ENCODE peak calls at places on chromosome 9, in ten cellular contexts. D is A549, A is sigmoid colon, J is breast epithelium, O is spleen, R is Peyer's patch, K is stomach, X is IMR-90, C is ovary, V is prostate gland. S is an unnamed sample.

GRCh38 chr9:94144394-94144793 is 60.1 kb downstream of the PTPDC1 start:
- DNase-seq in X (no peak), R (no peak), C (no peak), O (no peak), K (no peak), V (peak; percentile 83), D (no peak), A (no peak), J (no peak), S (no peak)

GRCh38 chr9:4691794-4692193 is 12.4 kb downstream of the CDC37L1 start:
- DNase-seq in O (no peak), K (no peak), X (peak; percentile 78), D (no peak), C (no peak), A (no peak), R (no peak), J (no peak), V (no peak), S (no peak)

GRCh38 chr9:75448281-75448680 is 360.0 kb downstream of the OSTF1 start:
- DNase-seq in C (no peak), O (no peak), V (no peak), R (no peak), X (no peak), K (no peak), A (no peak), J (no peak), D (no peak), S (peak; percentile 23)

GRCh38 chr9:13351768-13352386 is 72.4 kb upstream of the MPDZ start:
- DNase-seq in C (no peak), K (no peak), A (no peak), D (peak; percentile 14), X (peak; percentile 65), J (no peak), O (no peak), V (peak; percentile 6), R (no peak), S (no peak)

GRCh38 chr9:7318920-7319319 is 480.7 kb downstream of the DMAC1 start:
- DNase-seq in K (no peak), V (no peak), R (no peak), A (no peak), X (no peak), D (no peak), J (no peak), C (no peak), O (no peak), S (no peak)

GRCh38 chr9:97367729-97368128 is 44.2 kb upstream of the TDRD7 start:
- DNase-seq in K (no peak), D (no peak), J (no peak), A (no peak), X (no peak), R (no peak), V (no peak), C (no peak), O (no peak), S (no peak)

GRCh38 chr9:133403766-133404439 is 13.9 kb downstream of the REXO4 start:
- DNase-seq in J (no peak), C (no peak), K (peak; percentile 74), X (no peak), V (peak; percentile 51), D (peak; percentile 52), A (no peak), R (no peak), O (peak; percentile 86), S (no peak)

GRCh38 chr9:101705135-101705661 is 33.2 kb downstream of the GRIN3A start:
- DNase-seq in J (no peak), K (no peak), D (no peak), O (peak; percentile 72), X (no peak), R (no peak), C (no peak), V (peak; percentile 14), A (no peak), S (peak; percentile 65)

DNA sequence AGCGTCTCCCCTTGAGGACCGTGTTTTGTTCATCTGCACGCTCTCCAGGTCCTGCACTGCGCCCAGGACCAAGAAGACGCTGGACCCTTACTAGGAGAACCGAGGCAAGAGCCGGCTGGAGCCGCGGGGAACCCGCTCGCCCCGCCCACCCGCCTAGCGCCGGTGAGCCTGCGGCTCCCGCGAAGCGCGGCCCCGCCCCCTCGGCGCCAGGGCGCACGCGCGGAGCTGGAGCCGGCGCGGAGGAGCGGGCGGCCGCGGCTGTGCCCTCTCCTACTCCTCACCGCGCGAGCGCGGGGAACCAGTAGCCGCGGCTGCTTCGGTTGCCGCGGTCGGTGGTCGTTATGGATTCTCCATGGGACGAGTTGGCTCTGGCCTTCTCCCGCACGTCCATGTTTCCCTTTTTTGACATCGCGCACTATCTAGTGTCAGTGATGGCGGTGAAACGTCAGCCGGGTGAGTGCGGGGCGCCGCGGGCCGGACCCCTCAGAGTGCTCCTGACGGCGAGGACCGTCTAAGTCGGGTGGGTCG is at the start of gene TMEM38B:
- DNase-seq in K (peak; percentile 86), R (peak; percentile 77), X (peak; percentile 58), V (peak; percentile 76), J (no peak), O (peak; percentile 95), D (peak; percentile 80), A (peak; percentile 86), C (peak; percentile 85), S (peak; percentile 88)
- TF ChIP-seq POLR2A in K (no peak), R (peak; percentile 25), X (no peak), V (peak; percentile 78), J (no peak), O (peak; percentile 61), D (peak; percentile 63), A (no peak), C (peak; percentile 75), S (no peak)

DNA sequence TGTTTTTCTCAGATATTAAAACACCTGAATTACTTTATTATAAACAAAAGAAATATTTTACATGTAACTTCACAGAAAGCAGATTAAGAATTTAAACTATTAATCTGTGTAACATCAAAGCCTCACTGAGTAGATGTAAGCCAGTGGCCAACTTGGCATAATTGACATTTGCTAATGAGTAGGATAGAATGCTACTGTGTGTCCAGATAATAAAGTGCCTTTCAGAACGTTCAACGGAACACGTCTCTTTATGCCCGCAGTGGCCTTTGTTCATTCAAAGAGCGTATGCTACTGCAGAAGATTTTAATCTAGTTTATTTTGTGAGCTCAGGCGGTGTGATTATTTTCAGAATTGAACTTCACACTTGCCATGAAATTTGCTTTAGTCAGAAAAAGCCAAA is 531.1 kb upstream of the TYRP1 start:
- DNase-seq in R (no peak), D (no peak), J (no peak), O (no peak), K (no peak), C (no peak), A (no peak), V (no peak), X (no peak), S (no peak)
- H3K9me3 ChIP-seq in R (no peaks in the 10 kb centered on the region), D (no peaks in the 10 kb centered on the region), J (no peaks in the 10 kb centered on the region), O (no peaks in the 10 kb centered on the region), K (no peaks in the 10 kb centered on the region), C (no peaks in the 10 kb centered on the region), A (no peaks in the 10 kb centered on the region), V (no peaks in the 10 kb centered on the region), X (peaks cover 5% of the 10 kb centered on the region), S (no peaks in the 10 kb centered on the region)

DNA sequence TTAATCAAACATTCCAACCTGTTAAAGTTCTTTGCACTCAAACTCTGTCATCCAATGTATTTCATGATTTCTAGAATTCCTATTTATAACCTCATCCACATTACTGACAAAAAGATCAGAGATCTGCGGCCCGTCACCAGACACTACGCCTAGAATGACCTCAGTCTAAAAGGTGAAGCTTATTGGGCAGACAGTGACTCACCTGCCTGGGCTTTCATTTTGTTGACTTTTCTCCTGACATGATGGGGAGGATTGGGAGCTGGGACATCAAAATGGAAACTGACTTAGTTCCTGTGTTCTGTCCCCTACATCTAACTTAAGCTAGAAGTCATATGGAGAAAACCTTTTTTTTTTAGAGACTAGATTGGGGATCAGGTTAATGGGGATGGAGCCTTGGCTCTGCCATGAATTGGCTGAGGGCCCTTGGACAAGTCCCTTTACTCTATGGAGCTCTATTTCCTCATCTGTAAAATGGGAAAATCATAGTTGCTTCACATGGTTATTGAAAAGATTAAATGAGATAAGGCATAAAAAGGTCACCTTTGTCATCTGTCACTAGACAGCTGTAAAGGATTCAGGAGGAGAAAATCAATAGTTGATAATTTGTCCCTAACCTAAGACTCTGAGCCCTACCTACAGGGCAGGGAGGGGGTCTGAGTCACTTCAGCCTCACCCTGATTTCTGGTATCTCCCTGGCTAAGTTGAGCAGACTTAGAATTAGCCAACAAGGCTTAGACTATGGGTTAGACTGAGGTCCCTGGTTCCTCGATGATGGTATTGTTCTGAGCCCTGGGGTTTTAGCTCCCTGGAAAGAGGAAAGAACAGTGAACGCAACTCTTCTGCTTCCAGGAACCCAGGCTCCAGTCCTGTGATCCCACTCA is 224.8 kb upstream of the TBC1D2 start:
- DNase-seq in A (no peak), R (no peak), O (no peak), J (no peak), V (no peak), C (no peak), X (peak; percentile 41), D (peak; percentile 49), K (no peak), S (no peak)
- H3K27ac ChIP-seq in A (no peak overlapping the region), R (no peak overlapping the region), O (no peak overlapping the region), J (no peak overlapping the region), V (no peak overlapping the region), C (no peak overlapping the region), X (no peak overlapping the region), D (peak overlapping the region; percentile 85), K (no peak overlapping the region), S (no peak overlapping the region)

GRCh38 chr9:37575511-37575914 is 667 bp downstream of the FBXO10 start:
- DNase-seq in D (no peak), J (no peak), K (no peak), A (no peak), R (peak; percentile 64), V (no peak), O (no peak), C (no peak), X (no peak), S (no peak)

GRCh38 chr9:37574996-37575395 is 1.2 kb downstream of the FBXO10 start:
- DNase-seq in K (no peak), V (no peak), R (no peak), C (no peak), J (no peak), A (no peak), X (peak; percentile 41), D (no peak), O (no peak), S (no peak)

GRCh38 chr9:37574241-37574721 is 1.9 kb downstream of the FBXO10 start:
- DNase-seq in A (no peak), V (no peak), D (no peak), X (peak; percentile 62), R (no peak), C (no peak), K (no peak), J (no peak), O (no peak), S (no peak)

DNA sequence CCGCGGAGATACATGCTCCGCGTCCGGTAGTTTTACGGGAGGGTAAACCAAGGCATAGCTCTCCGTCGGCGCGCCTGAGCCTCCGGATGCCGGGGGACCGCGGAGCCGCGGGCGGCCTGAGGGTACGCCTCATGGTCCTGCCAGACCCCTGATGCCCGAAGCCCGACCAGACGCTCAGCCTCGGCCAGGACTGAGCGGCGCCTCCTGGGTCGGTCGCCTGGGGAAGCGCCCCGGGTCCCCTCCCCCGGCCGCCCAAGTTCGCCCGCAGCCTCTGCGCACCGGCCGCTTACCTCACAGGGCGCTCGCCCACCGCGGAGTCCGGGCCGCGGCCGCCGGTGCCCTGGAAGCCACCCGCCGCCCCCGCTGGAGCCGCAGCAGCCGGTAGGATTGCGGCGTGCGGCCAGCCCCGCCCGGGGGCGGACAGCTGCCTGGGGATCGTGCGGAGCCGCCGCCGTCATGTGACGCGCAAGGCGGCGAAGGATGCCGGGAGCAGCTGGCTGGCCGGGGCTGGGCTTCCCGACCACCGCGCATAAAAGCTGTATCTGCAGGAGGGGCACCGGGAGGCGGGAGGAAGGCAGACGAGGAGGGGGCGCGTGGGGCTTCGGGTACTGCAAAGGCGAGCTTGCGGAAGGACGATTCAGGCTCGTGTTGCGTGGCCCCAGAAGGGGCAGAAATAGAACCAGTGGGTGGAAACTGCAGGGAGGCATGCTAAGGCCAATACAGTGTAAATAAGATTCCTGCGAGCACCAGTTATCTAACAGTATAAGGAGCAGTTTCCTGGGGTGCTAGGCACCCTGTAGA is at the start of gene FBXO10:
- DNase-seq in K (peak; percentile 67), V (peak; percentile 49), R (peak; percentile 62), A (peak; percentile 88), C (peak; percentile 79), X (peak; percentile 77), J (peak; percentile 61), O (peak; percentile 89), D (peak; percentile 69), S (peak; percentile 78)
- TF ChIP-seq POLR2A in K (no peak), V (peak; percentile 27), R (no peak), A (no peak), C (no peak), X (peak; percentile 87), J (no peak), O (peak; percentile 62), D (peak; percentile 49), S (no peak)